ENCODE peak calls at places on chromosome 9, in seven cellular contexts. T is foreskin fibroblast, J is psoas muscle, X is heart right ventricle, H is astrocyte of the spinal cord, G is AG10803, N is Calu3. K is an unnamed sample.

GRCh38 chr9:94950733-94951590 is 224.5 kb downstream of the AOPEP start:
- DNase-seq in J (no peak), G (peak), X (no peak), T (peak), N (no peak), H (no peak), K (peak)

GRCh38 chr9:107158321-107158720 is 124.8 kb upstream of the RAD23B start:
- DNase-seq in J (no peak), N (peak), T (peak), X (no peak), H (peak), G (peak), K (peak)

GRCh38 chr9:116476002-116476401 is 211.1 kb upstream of the TRIM32 start:
- DNase-seq in N (no peak), G (no peak), J (no peak), H (no peak), X (no peak), T (no peak), K (no peak)

GRCh38 chr9:89843074-89843473 is 238.3 kb downstream of the GADD45G start:
- DNase-seq in G (no peak), H (no peak), N (no peak), J (no peak), T (no peak), X (no peak), K (no peak)

GRCh38 chr9:115240676-115241075 is 122.7 kb upstream of the TNC start:
- DNase-seq in G (peak), H (no peak), N (no peak), J (no peak), X (no peak), T (peak), K (no peak)

GRCh38 chr9:35529156-35529823 is 39.4 kb downstream of the RUSC2 start:
- DNase-seq in X (no peak), H (no peak), J (no peak), G (no peak), T (no peak), N (no peak), K (no peak)

GRCh38 chr9:87187656-87188055 is 240.3 kb upstream of the GAS1 start:
- DNase-seq in H (no peak), X (no peak), N (no peak), G (no peak), T (no peak), J (no peak), K (no peak)

GRCh38 chr9:136962701-136963248 is 10.7 kb downstream of the LCN12 start:
- DNase-seq in T (no peak), X (no peak), H (no peak), G (no peak), J (no peak), N (no peak), K (no peak)

GRCh38 chr9:79980440-79980839 is 408.7 kb downstream of the TLE4 start:
- DNase-seq in G (no peak), T (no peak), N (no peak), H (no peak), X (no peak), J (no peak), K (no peak)

GRCh38 chr9:123359106-123359505 is 3.1 kb downstream of the CRB2 start:
- DNase-seq in G (no peak), T (no peak), X (no peak), N (no peak), H (no peak), J (no peak), K (no peak)

GRCh38 chr9:16154570-16155078 is 601.8 kb downstream of the CCDC171 start:
- DNase-seq in T (no peak), H (no peak), X (no peak), N (peak), G (no peak), J (peak), K (no peak)

GRCh38 chr9:20513126-20513913 is 109.0 kb downstream of the MLLT3 start:
- DNase-seq in X (no peak), T (no peak), H (no peak), J (no peak), G (no peak), N (no peak), K (no peak)

GRCh38 chr9:121837113-121838010 is 185.9 kb downstream of the DAB2IP start:
- DNase-seq in N (no peak), G (no peak), T (peak), J (no peak), X (peak), H (peak), K (no peak)

GRCh38 chr9:136955202-136955942 is 3.3 kb downstream of the LCN12 start:
- DNase-seq in J (no peak), H (no peak), X (no peak), N (no peak), T (no peak), G (no peak), K (no peak)

GRCh38 chr9:30235564-30235963 is 2148.9 kb upstream of the ACO1 start:
- DNase-seq in J (no peak), G (no peak), N (no peak), X (no peak), T (no peak), H (no peak), K (no peak)

GRCh38 chr9:95131023-95131943 is 186.2 kb downstream of the FANCC start:
- DNase-seq in G (peak), J (peak), T (peak), X (peak), N (peak), H (peak), K (peak)

GRCh38 chr9:7209990-7210389 is 452.2 kb downstream of the KDM4C start:
- DNase-seq in N (no peak), J (no peak), H (no peak), X (no peak), T (no peak), G (no peak), K (peak)

GRCh38 chr9:84371737-84372136 is 31.2 kb upstream of the SLC28A3 start:
- DNase-seq in T (peak), X (no peak), N (peak), G (peak), H (peak), J (no peak), K (peak)

GRCh38 chr9:71765693-71766092 is 2.6 kb downstream of the CEMIP2 start:
- DNase-seq in N (no peak), H (no peak), G (no peak), J (no peak), X (no peak), T (peak), K (peak)

GRCh38 chr9:1978941-1979340 is 36.2 kb upstream of the SMARCA2 start:
- DNase-seq in H (no peak), J (peak), N (no peak), G (peak), T (peak), X (no peak), K (peak)

GRCh38 chr9:96691326-96691725 is 36.2 kb upstream of the PRXL2C start:
- DNase-seq in J (no peak), G (no peak), N (no peak), X (no peak), H (no peak), T (no peak), K (no peak)

GRCh38 chr9:96383165-96383939 is at the start of gene SLC35D2:
- DNase-seq in X (peak), T (peak), N (peak), G (peak), J (peak), H (peak), K (peak)

GRCh38 chr9:118896356-118897000 is 472.8 kb downstream of the BRINP1 start:
- DNase-seq in H (no peak), J (no peak), T (no peak), X (no peak), N (no peak), G (no peak), K (peak)

GRCh38 chr9:111036068-111036789 is 2.0 kb downstream of the LPAR1 start:
- DNase-seq in H (peak), N (peak), X (peak), T (peak), G (peak), J (peak), K (no peak)

GRCh38 chr9:119318371-119318770 is 50.9 kb downstream of the BRINP1 start:
- DNase-seq in N (no peak), T (no peak), X (no peak), G (no peak), H (no peak), J (no peak), K (peak)

GRCh38 chr9:88748566-88749238 is 213.7 kb downstream of the NXNL2 start:
- DNase-seq in T (peak), H (peak), J (peak), G (peak), X (peak), N (no peak), K (peak)

GRCh38 chr9:120894404-120895226 is 17.6 kb upstream of the PHF19 start:
- DNase-seq in X (no peak), T (peak), H (no peak), G (no peak), N (no peak), J (peak), K (no peak)

GRCh38 chr9:121612511-121612998 is 38.9 kb upstream of the DAB2IP start:
- DNase-seq in X (no peak), T (no peak), G (no peak), J (peak), H (no peak), N (no peak), K (peak)

GRCh38 chr9:113992276-113992951 is 85.7 kb downstream of the AMBP start:
- DNase-seq in T (no peak), H (no peak), N (no peak), J (peak), X (peak), G (no peak), K (no peak)

GRCh38 chr9:137709411-137710101 is 90.8 kb downstream of the EHMT1 start:
- DNase-seq in N (no peak), X (no peak), J (no peak), T (no peak), G (no peak), H (no peak), K (no peak)

GRCh38 chr9:116594552-116594951 is 92.6 kb upstream of the TRIM32 start:
- DNase-seq in N (no peak), X (no peak), H (peak), J (no peak), G (peak), T (peak), K (peak)

DNA sequence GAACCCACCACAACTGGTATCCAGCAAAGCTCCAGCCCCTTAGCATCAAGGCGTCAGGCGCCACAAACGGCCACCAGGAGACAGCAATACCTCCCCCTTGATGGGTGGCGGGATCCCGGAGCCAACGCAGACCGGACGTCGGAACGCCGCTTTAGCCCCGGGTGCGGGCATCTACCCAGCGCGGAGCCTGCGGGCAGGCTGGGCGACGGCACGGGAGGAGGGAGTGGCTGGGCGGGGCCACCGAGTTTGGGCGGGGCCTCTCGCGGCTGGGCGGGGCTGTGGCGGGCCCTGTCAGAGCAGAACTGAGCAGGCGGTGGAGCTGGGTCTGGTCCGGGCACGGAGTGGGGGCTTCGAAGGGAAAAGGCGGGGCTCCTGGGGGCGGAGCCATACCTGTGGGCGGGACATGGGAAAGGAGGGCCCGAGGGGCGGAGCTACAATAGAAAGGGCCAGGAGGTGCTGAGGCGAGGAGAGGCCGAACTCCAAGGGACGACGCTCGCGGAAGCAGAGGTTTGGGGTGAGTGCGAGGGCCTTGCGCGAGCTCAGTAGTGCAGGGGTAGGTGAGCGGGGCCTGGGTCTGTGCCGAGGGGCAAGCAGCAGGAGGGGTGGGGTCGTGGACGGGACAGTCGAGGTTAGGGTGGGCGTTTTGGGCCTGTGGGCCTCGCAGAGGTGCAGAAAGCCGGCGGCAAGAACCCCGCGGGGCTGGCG is 40.2 kb upstream of the GARNL3 start:
- DNase-seq in H (peak), N (peak), X (peak), J (peak), T (peak), G (peak), K (peak)
- TF ChIP-seq CTCF in H (peak), N (no peak), X (no peak), J (peak), T (no peak), G (peak), K (no peak)

DNA sequence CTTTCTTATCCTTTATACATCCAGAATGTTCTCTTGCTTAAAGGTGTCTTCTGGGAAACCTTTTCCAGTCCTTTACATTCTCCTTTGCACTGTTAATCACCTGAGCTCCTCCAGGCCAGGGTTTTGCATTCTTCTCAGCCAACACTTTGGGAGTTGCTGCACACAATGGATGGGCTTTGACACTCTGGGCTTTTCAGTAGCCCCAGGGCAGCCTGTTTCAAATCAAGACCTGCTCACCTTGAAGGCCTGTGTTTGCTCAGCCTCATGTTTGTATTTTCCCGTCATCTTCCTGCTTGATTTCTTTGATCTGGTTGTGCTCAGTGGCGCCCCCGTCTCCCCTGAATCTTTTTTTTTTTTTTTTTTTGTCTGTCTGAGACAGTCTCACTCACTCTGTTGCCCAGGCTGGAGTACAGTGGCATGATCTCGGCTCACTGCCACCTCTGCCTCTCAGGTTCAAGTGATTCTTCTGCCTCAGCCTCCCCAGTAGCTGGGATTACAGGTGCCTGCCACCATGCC is 41.0 kb downstream of the DMRT1 start:
- DNase-seq in G (no peak), J (no peak), T (no peak), X (no peak), H (no peak), N (no peak), K (no peak)
- TF ChIP-seq CTCF in G (no peak), J (no peak), T (no peak), X (no peak), H (no peak), N (no peak), K (no peak)

GRCh38 chr9:127194881-127195713 is 69.5 kb upstream of the GARNL3 start:
- DNase-seq in J (peak), X (no peak), H (no peak), G (peak), N (no peak), T (peak), K (peak)
- TF ChIP-seq CTCF in J (peak), X (no peak), H (peak), G (no peak), N (no peak), T (no peak), K (no peak)

DNA sequence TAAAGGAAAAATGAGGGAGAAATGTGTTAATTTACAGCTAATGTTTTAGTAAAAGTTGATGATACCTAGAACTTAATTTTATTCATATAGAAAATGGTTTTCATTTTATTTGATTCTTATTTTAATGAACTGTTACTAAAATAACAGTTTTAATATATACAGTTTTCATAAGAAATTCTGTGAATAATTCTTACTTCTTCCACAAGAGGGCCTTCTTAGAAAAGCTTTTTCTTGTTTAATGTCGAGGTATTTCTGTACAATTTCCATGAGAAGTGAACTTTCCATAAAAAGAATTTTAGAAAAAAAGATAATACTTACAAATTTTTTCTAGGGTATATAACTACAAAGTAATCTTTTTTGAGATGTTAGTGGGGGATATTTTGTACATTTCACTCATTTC is 73.9 kb downstream of the KLF9 start:
- DNase-seq in N (no peak), H (peak), J (no peak), X (no peak), G (peak), T (peak), K (peak)
- TF ChIP-seq CTCF in N (no peak), H (peak), J (peak), X (no peak), G (peak), T (peak), K (peak)

DNA sequence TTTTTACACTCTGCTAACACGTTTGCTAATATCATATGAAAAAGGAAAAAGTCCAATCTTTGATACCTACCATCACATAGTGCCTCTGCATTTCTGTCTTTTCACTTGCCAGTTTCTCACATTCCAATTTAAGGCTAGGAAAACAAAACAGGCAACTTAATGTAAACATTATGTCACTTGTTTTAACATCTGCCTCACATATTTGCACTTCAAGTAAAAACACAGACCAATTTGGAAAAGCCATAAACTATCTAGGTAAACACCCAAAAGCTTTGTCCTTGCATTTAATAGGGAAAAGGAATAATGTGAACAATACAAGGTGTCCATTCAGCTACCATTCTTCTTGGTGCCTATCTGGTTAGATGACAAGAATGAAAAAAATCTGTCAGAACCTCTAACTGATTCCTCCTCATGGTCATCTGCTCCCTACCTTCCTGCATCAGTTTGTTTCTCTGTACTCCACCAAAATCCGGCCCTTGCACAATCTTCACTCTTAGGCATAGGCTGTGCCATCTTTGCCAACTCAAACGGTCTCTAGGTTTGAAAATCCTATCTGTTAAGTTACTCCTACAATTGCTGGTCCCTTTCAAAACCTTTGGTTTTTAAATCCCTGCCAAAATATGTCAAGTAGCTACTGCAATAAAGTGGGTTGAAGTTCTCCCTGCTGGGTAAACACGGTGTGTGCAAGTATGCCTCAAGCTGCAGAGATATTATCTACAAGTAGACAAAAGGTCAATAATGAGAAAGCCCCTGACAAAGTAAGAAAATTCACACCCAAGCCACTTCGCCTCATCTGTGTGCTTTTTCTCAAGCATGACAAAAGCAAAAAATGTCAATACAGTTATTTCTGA is 3.4 kb downstream of the TLE1 start:
- DNase-seq in X (no peak), H (peak), J (no peak), N (no peak), T (peak), G (peak), K (peak)
- TF ChIP-seq CTCF in X (no peak), H (peak), J (peak), N (no peak), T (no peak), G (peak), K (peak)

GRCh38 chr9:129320575-129321311 is 142.7 kb upstream of the IER5L start:
- DNase-seq in X (peak), N (no peak), T (peak), J (peak), H (peak), G (peak), K (peak)
- TF ChIP-seq CTCF in X (no peak), N (no peak), T (peak), J (no peak), H (no peak), G (peak), K (no peak)

GRCh38 chr9:134935056-134936020 is 17.6 kb upstream of the FCN1 start:
- DNase-seq in H (no peak), X (no peak), G (no peak), T (no peak), J (peak), N (no peak), K (no peak)

GRCh38 chr9:134936762-134937555 is 19.2 kb upstream of the FCN1 start:
- DNase-seq in N (no peak), X (no peak), G (no peak), T (no peak), J (peak), H (no peak), K (no peak)

GRCh38 chr9:134938346-134939079 is 20.8 kb upstream of the FCN1 start:
- DNase-seq in T (no peak), N (no peak), X (no peak), J (peak), H (no peak), G (no peak), K (no peak)

GRCh38 chr9:134937566-134938345 is 20.0 kb upstream of the FCN1 start:
- DNase-seq in G (no peak), X (no peak), T (no peak), H (no peak), J (no peak), N (no peak), K (no peak)

GRCh38 chr9:134936021-134936761 is 18.5 kb upstream of the FCN1 start:
- DNase-seq in T (no peak), N (no peak), G (no peak), J (peak), H (no peak), X (no peak), K (no peak)
- TF ChIP-seq CTCF in T (no peak), N (no peak), G (no peak), J (no peak), H (no peak), X (no peak), K (no peak)

GRCh38 chr9:93091453-93092081 is 4.5 kb upstream of the CARD19 start:
- DNase-seq in N (peak), J (no peak), T (peak), X (no peak), G (peak), H (peak), K (peak)
- TF ChIP-seq CTCF in N (no peak), J (no peak), T (no peak), X (no peak), G (no peak), H (no peak), K (no peak)

K was measured in MCF 10A.